ENCODE peak calls at places on chromosomes 11 and 22, in four cellular contexts. I is CD8-positive, alpha-beta T cell; M is left ventricle myocardium inferior; G is gastrocnemius medialis. U is an unnamed sample.
A peak's percentile ranks its signal among the peaks of the same experiment; 100 is the strongest.

GRCh38 chr11:113991718-113992458 is 17.0 kb downstream of the HTR3A start:
- DNase-seq in M (no peak), G (no peak), I (no peak), U (no peak)

GRCh38 chr11:94129505-94130335 is 1.1 kb downstream of the PANX1 start:
- DNase-seq in M (no peak), I (no peak), G (no peak), U (peak; percentile 21)

GRCh38 chr22:24061124-24061684 is 50.1 kb downstream of the CABIN1 start:
- DNase-seq in M (no peak), I (no peak), G (no peak), U (no peak)

GRCh38 chr22:46065733-46066454 is 84.4 kb upstream of the PPARA start:
- DNase-seq in M (no peak), I (no peak), G (no peak), U (no peak)

GRCh38 chr22:42433754-42434153 is 1.6 kb upstream of the NFAM1 start:
- DNase-seq in M (no peak), G (no peak), I (no peak), U (no peak)

GRCh38 chr22:35480143-35480542 is 60.5 kb upstream of the RASD2 start:
- DNase-seq in I (no peak), G (peak; percentile 48), M (peak; percentile 36), U (no peak)

GRCh38 chr11:118415739-118416068 is 14.3 kb downstream of the ATP5MG start:
- DNase-seq in G (peak; percentile 35), I (no peak), M (no peak), U (no peak)

GRCh38 chr11:36060926-36061325 is 117.1 kb downstream of the LDLRAD3 start:
- DNase-seq in I (no peak), M (no peak), G (no peak), U (no peak)

GRCh38 chr22:20091690-20092476 is 11.8 kb downstream of the DGCR8 start:
- DNase-seq in M (no peak), I (no peak), G (no peak), U (no peak)

GRCh38 chr11:44878696-44879095 is 72.0 kb downstream of the TP53I11 start:
- DNase-seq in I (no peak), G (no peak), M (no peak), U (no peak)

GRCh38 chr22:48635825-48636224 is 1191.8 kb downstream of the BRD1 start:
- DNase-seq in I (no peak), G (no peak), M (no peak), U (no peak)

GRCh38 chr11:108871867-108872266 is 207.0 kb downstream of the DDX10 start:
- DNase-seq in M (no peak), I (no peak), G (no peak), U (no peak)

GRCh38 chr11:95792700-95793099 is 2.4 kb downstream of the CEP57 start:
- DNase-seq in M (no peak), I (no peak), G (no peak), U (no peak)

GRCh38 chr11:128610765-128611617 is 23.6 kb upstream of the ETS1 start:
- DNase-seq in M (no peak), G (no peak), I (peak; percentile 50), U (peak; percentile 57)

GRCh38 chr11:86688398-86689179 is 16.2 kb upstream of the ME3 start:
- DNase-seq in G (peak; percentile 43), I (no peak), M (no peak), U (no peak)

GRCh38 chr11:131612576-131612975 is 242.2 kb downstream of the NTM start:
- DNase-seq in I (no peak), M (peak; percentile 43), G (no peak), U (no peak)

GRCh38 chr11:2395211-2395730 is 5.3 kb upstream of the TSSC4 start:
- DNase-seq in I (no peak), G (no peak), M (no peak), U (no peak)

GRCh38 chr11:2393941-2394817 is 6.4 kb upstream of the TSSC4 start:
- DNase-seq in G (no peak), M (no peak), I (no peak), U (no peak)

GRCh38 chr11:2393111-2393868 is 7.3 kb upstream of the TSSC4 start:
- DNase-seq in G (no peak), I (no peak), M (no peak), U (no peak)

GRCh38 chr11:2395856-2396255 is 4.7 kb upstream of the TSSC4 start:
- DNase-seq in M (no peak), G (no peak), I (no peak), U (no peak)

GRCh38 chr11:2394818-2395105 is 5.8 kb upstream of the TSSC4 start:
- DNase-seq in I (no peak), G (no peak), M (no peak), U (no peak)
- H3K36me3 ChIP-seq in I (no peaks in the 10 kb centered on the region), G (no peaks in the 10 kb centered on the region), M (peaks cover 83% of the 10 kb centered on the region), U (peaks cover 5% of the 10 kb centered on the region)

DNA sequence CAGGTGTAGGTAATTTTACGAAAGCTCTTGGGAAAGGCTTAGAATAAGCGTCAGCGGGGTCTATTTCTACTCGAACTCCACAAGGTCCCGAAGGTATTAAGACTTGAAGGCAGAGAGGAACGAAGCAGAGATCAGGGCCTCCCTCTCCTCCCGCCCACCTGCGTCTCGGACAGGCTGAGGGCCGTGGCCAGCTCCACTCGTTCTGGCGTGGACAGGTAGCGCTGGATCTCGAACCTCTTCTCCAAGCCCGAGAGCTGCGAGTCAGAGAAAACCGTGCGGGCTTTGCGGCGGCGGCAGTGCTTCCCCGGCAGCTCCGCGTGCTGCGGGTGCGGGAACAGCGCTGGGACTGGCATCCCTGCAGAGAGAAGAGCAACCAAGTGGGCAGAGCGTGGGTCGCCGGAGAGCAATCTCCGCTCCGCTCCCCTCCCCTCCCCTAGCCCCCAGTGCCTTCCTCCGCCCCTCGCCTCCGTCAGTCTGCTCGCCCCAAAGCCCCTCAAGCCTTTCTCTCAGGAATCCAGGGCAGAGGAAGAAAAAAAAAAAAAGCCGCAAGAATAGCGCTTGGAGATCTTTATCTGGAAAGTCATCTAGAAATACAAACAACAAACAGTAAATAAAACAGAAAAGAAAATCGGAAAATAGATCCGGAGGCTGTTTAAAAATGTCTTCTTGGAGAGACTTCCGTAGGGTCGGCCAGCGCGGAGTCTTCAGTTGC is 2.4 kb downstream of the BSX start:
- DNase-seq in M (no peak), G (no peak), I (no peak), U (no peak)
- H3K27ac ChIP-seq in M (no peak overlapping the region), G (no peak overlapping the region), I (no peak overlapping the region), U (no peak overlapping the region)

DNA sequence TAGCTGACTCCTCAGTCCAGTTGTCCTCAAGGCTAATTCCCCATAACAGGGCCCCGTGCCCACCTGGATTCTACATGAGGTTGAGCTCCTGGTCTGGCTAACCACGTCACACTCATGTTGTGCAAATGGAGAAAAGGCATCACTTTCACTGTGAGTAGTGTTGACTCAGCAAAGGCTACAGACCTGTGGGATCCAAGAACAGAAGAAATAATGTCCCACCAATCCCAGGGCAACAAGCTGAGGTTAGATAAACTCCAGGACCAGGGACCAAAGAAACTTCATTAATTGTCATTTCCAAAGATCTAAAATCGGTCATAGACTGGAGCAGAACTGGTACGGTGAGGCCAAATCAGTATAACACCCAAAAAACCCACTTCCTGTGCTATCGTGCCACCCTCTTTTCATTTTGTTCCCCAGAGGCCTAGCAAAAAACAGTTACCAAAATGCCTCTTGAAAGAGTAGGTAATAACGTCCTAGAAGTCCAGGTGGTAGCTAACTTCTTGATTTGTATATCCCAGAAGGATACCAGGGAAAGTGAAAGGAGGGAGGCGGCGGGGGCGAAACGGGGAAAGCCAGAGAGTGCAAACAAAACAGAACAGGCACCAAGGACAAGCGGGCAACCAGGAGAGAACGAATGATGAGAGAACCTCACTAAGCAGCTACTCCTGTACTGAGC is 1.4 kb downstream of the PCSK7 start:
- DNase-seq in M (no peak), I (no peak), G (no peak), U (peak; percentile 76)
- H3K4me3 ChIP-seq in M (peak overlapping the region; percentile 99), I (peak overlapping the region; percentile 70), G (no peak overlapping the region), U (peak overlapping the region; percentile 87)

DNA sequence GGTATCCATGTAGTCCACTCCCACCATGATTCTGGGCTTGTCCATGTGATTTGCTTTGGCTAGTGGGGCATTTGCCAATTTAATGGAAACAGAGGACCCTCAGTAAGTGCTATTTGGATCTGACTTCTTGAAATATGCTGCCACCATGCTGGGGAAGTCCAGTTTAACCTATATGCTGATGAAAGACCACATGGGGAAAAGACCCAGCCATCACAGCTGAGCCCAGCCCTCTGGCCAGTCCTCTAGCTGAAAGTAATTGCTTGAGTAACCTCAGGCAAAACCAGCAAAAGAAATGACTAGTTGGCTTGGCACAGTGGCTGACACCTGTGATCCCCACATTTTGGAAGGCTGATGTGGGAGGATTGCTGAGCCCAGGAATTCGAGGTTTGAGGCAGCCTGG is 61.5 kb downstream of the ATG16L2 start:
- DNase-seq in M (no peak), G (no peak), I (no peak), U (no peak)
- H3K36me3 ChIP-seq in M (peaks cover 17% of the 10 kb centered on the region), G (no peaks in the 10 kb centered on the region), I (no peaks in the 10 kb centered on the region), U (no peaks in the 10 kb centered on the region)

GRCh38 chr11:76408171-76408965 is 27.2 kb downstream of the GVQW3 start:
- DNase-seq in M (no peak), G (no peak), I (no peak), U (no peak)
- H3K27ac ChIP-seq in M (no peak overlapping the region), G (no peak overlapping the region), I (no peak overlapping the region), U (no peak overlapping the region)

U was measured in CD4-positive, alpha-beta memory T cell.